ENCODE peak calls at places on chromosomes 6 and 20, in nine cellular contexts. One of them, this sample, is unnamed. For H3K9me3, the result is how much of the 10 kb centered on the place peaks cover.

GRCh38 chr6:35049885-35050284 is 91.3 kb downstream of the TCP11 start:
- DNase-seq in transverse colon: peak
- DNase-seq in Panc1: no peak
- DNase-seq in spleen: no peak
- DNase-seq in suprapubic skin: no peak
- DNase-seq in stomach: no peak
- DNase-seq in HCT116: no peak
- DNase-seq in K562: peak
- DNase-seq in sigmoid colon: peak
- DNase-seq in this sample: no peak

GRCh38 chr6:136719280-136720044 is 72.8 kb downstream of the MAP3K5 start:
- DNase-seq in suprapubic skin: no peak
- DNase-seq in K562: no peak
- DNase-seq in Panc1: no peak
- DNase-seq in transverse colon: no peak
- DNase-seq in spleen: no peak
- DNase-seq in stomach: no peak
- DNase-seq in HCT116: no peak
- DNase-seq in sigmoid colon: no peak
- DNase-seq in this sample: no peak

GRCh38 chr6:47967843-47968242 is 143.2 kb downstream of the PTCHD4 start:
- DNase-seq in K562: no peak
- DNase-seq in HCT116: no peak
- DNase-seq in sigmoid colon: no peak
- DNase-seq in spleen: no peak
- DNase-seq in suprapubic skin: no peak
- DNase-seq in transverse colon: no peak
- DNase-seq in Panc1: no peak
- DNase-seq in stomach: no peak
- DNase-seq in this sample: no peak

GRCh38 chr6:151805286-151805840 is 2.1 kb upstream of the ESR1 start:
- DNase-seq in spleen: no peak
- DNase-seq in Panc1: no peak
- DNase-seq in transverse colon: no peak
- DNase-seq in HCT116: no peak
- DNase-seq in K562: no peak
- DNase-seq in sigmoid colon: no peak
- DNase-seq in stomach: no peak
- DNase-seq in suprapubic skin: no peak
- DNase-seq in this sample: no peak

GRCh38 chr6:63521475-63522210 is 50.6 kb upstream of the LOC128125822 start:
- DNase-seq in Panc1: no peak
- DNase-seq in HCT116: no peak
- DNase-seq in stomach: no peak
- DNase-seq in suprapubic skin: no peak
- DNase-seq in sigmoid colon: no peak
- DNase-seq in spleen: no peak
- DNase-seq in transverse colon: no peak
- DNase-seq in K562: no peak
- DNase-seq in this sample: no peak

GRCh38 chr6:98203170-98203806 is 631.1 kb upstream of the POU3F2 start:
- DNase-seq in sigmoid colon: no peak
- DNase-seq in spleen: no peak
- DNase-seq in Panc1: no peak
- DNase-seq in transverse colon: no peak
- DNase-seq in stomach: no peak
- DNase-seq in HCT116: no peak
- DNase-seq in K562: no peak
- DNase-seq in suprapubic skin: no peak
- DNase-seq in this sample: no peak

GRCh38 chr6:96909826-96910225 is 12.1 kb upstream of the NDUFAF4 start:
- DNase-seq in sigmoid colon: no peak
- DNase-seq in K562: no peak
- DNase-seq in stomach: no peak
- DNase-seq in Panc1: no peak
- DNase-seq in transverse colon: peak
- DNase-seq in suprapubic skin: no peak
- DNase-seq in spleen: no peak
- DNase-seq in HCT116: no peak
- DNase-seq in this sample: no peak

GRCh38 chr6:167845856-167846255 is 19.1 kb downstream of the AFDN start:
- DNase-seq in suprapubic skin: no peak
- DNase-seq in transverse colon: no peak
- DNase-seq in Panc1: no peak
- DNase-seq in stomach: no peak
- DNase-seq in sigmoid colon: no peak
- DNase-seq in K562: no peak
- DNase-seq in spleen: no peak
- DNase-seq in HCT116: no peak
- DNase-seq in this sample: no peak

GRCh38 chr20:38139919-38140753 is 24.9 kb downstream of the TGM2 start:
- DNase-seq in HCT116: no peak
- DNase-seq in Panc1: no peak
- DNase-seq in suprapubic skin: no peak
- DNase-seq in transverse colon: peak
- DNase-seq in sigmoid colon: peak
- DNase-seq in stomach: no peak
- DNase-seq in K562: no peak
- DNase-seq in spleen: peak
- DNase-seq in this sample: no peak

GRCh38 chr6:50850860-50851259 is 32.2 kb downstream of the TFAP2B start:
- DNase-seq in Panc1: no peak
- DNase-seq in spleen: no peak
- DNase-seq in suprapubic skin: no peak
- DNase-seq in sigmoid colon: no peak
- DNase-seq in transverse colon: no peak
- DNase-seq in HCT116: no peak
- DNase-seq in K562: no peak
- DNase-seq in stomach: no peak
- DNase-seq in this sample: no peak

GRCh38 chr6:130434174-130434873 is 68.5 kb downstream of the TMEM200A start:
- DNase-seq in transverse colon: no peak
- DNase-seq in stomach: no peak
- DNase-seq in sigmoid colon: no peak
- DNase-seq in spleen: no peak
- DNase-seq in K562: no peak
- DNase-seq in HCT116: peak
- DNase-seq in suprapubic skin: no peak
- DNase-seq in Panc1: no peak
- DNase-seq in this sample: no peak

GRCh38 chr6:101663099-101663498 is 269.6 kb downstream of the GRIK2 start:
- DNase-seq in HCT116: no peak
- DNase-seq in Panc1: no peak
- DNase-seq in spleen: no peak
- DNase-seq in sigmoid colon: no peak
- DNase-seq in stomach: no peak
- DNase-seq in transverse colon: no peak
- DNase-seq in K562: no peak
- DNase-seq in suprapubic skin: no peak
- DNase-seq in this sample: no peak
- H3K9me3 ChIP-seq in HCT116: under half
- H3K9me3 ChIP-seq in Panc1: under half
- H3K9me3 ChIP-seq in spleen: under half
- H3K9me3 ChIP-seq in sigmoid colon: under half
- H3K9me3 ChIP-seq in stomach: under half
- H3K9me3 ChIP-seq in transverse colon: under half
- H3K9me3 ChIP-seq in K562: under half
- H3K9me3 ChIP-seq in suprapubic skin: under half
- H3K9me3 ChIP-seq in this sample: under half

GRCh38 chr6:42349753-42350573 is 101.8 kb downstream of the TRERF1 start:
- DNase-seq in sigmoid colon: no peak
- DNase-seq in suprapubic skin: peak
- DNase-seq in HCT116: no peak
- DNase-seq in stomach: no peak
- DNase-seq in Panc1: no peak
- DNase-seq in transverse colon: no peak
- DNase-seq in spleen: no peak
- DNase-seq in K562: no peak
- DNase-seq in this sample: no peak
- H3K27ac ChIP-seq in sigmoid colon: no peak
- H3K27ac ChIP-seq in suprapubic skin: no peak
- H3K27ac ChIP-seq in HCT116: no peak
- H3K27ac ChIP-seq in stomach: no peak
- H3K27ac ChIP-seq in Panc1: no peak
- H3K27ac ChIP-seq in transverse colon: no peak
- H3K27ac ChIP-seq in spleen: no peak
- H3K27ac ChIP-seq in K562: no peak
- H3K27ac ChIP-seq in this sample: no peak

DNA sequence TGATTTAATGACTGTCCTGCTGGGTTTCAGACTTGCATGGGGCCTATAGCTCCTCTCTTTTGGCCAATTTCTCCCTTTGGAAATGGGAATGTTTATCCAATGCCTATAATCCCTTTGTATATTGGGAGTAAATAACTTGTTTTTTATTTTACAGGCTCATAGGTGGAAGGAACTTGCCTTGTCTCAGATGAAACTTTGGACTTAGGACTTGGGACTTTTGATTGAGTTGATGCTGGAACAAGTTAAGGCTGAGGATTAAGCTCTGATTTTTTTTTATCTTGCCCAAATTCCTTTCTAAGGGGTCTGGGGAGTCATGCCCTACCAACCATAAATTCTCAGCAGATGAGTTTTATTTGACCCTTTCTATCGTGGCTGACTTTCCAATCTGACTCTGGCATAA is 23.5 kb downstream of the WDR27 start:
- DNase-seq in sigmoid colon: no peak
- DNase-seq in Panc1: no peak
- DNase-seq in HCT116: no peak
- DNase-seq in transverse colon: no peak
- DNase-seq in spleen: no peak
- DNase-seq in K562: no peak
- DNase-seq in suprapubic skin: no peak
- DNase-seq in stomach: no peak
- DNase-seq in this sample: no peak
- TF ChIP-seq POLR2AphosphoS5 in sigmoid colon: no peak
- TF ChIP-seq POLR2AphosphoS5 in Panc1: no peak
- TF ChIP-seq POLR2AphosphoS5 in HCT116: no peak
- TF ChIP-seq POLR2AphosphoS5 in transverse colon: no peak
- TF ChIP-seq POLR2AphosphoS5 in spleen: no peak
- TF ChIP-seq POLR2AphosphoS5 in K562: no peak
- TF ChIP-seq POLR2AphosphoS5 in suprapubic skin: no peak
- TF ChIP-seq POLR2AphosphoS5 in stomach: no peak
- TF ChIP-seq POLR2AphosphoS5 in this sample: no peak

DNA sequence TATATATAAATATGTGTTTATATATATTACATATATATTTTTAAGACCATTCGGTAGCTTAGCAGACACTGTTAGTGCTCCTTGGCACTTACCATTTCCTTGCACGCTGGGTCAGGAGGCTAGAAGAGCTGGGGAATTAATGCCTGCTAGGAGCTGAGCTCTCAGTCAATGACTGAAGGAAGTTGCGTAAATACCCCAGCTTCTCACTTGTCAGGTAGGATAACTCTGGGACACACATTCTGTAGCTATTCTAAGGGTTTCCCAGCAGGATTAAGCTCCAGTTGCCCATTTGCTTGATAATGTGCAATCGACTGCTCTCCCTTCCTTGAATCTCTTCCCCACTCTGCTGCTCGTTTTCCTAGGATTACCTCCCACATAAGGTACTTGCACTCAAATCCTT is 15.7 kb upstream of the DNAAF9 start:
- DNase-seq in HCT116: no peak
- DNase-seq in suprapubic skin: no peak
- DNase-seq in Panc1: no peak
- DNase-seq in transverse colon: no peak
- DNase-seq in spleen: no peak
- DNase-seq in sigmoid colon: no peak
- DNase-seq in stomach: no peak
- DNase-seq in K562: no peak
- DNase-seq in this sample: no peak
- H3K9me3 ChIP-seq in HCT116: under half
- H3K9me3 ChIP-seq in suprapubic skin: under half
- H3K9me3 ChIP-seq in Panc1: under half
- H3K9me3 ChIP-seq in transverse colon: under half
- H3K9me3 ChIP-seq in spleen: under half
- H3K9me3 ChIP-seq in sigmoid colon: under half
- H3K9me3 ChIP-seq in stomach: under half
- H3K9me3 ChIP-seq in K562: under half
- H3K9me3 ChIP-seq in this sample: under half

GRCh38 chr6:109672204-109672603 is 18.8 kb downstream of the AK9 start:
- DNase-seq in transverse colon: no peak
- DNase-seq in Panc1: no peak
- DNase-seq in suprapubic skin: no peak
- DNase-seq in stomach: no peak
- DNase-seq in sigmoid colon: no peak
- DNase-seq in K562: no peak
- DNase-seq in HCT116: no peak
- DNase-seq in spleen: no peak
- DNase-seq in this sample: no peak
- H3K27ac ChIP-seq in transverse colon: no peak
- H3K27ac ChIP-seq in Panc1: no peak
- H3K27ac ChIP-seq in suprapubic skin: no peak
- H3K27ac ChIP-seq in stomach: no peak
- H3K27ac ChIP-seq in sigmoid colon: no peak
- H3K27ac ChIP-seq in K562: no peak
- H3K27ac ChIP-seq in HCT116: no peak
- H3K27ac ChIP-seq in spleen: no peak
- H3K27ac ChIP-seq in this sample: no peak

DNA sequence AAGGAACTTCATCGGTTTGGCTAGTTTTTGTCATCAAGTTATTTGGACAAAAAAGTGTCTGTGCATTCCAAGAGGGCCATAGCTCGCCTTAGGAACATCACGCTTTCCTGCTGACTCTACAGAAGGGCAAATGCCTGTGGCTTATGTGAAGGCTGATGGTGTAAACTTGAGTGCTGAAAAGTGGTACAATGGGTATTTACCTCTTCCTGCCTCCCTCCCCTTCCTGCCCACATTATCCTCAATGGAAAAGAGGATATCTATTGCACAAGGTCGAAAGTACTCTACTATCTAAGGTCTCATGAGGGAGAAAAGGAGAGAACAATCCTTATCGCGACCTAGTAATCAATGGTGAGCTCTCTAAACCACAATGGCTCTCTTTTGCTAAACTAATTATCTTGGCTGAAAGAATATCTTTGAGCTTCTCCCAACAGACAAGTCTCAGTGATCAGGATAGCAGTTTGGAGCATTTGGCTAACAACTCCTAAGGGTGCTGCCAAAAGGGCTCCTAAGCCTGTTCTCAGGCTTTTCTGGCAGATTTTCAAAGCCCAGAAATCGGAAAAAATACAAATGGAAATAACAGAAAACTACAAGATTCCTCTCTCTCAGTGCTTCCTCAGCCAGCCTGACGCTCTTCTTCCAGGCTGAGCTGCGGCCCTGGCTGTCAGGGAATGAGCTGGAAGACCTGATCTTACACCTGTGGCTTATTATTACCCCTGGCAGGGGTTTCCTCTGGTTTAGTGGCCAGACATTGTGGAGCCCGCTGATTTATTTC is 42.6 kb upstream of the ENPP1 start:
- DNase-seq in spleen: no peak
- DNase-seq in Panc1: no peak
- DNase-seq in sigmoid colon: no peak
- DNase-seq in K562: no peak
- DNase-seq in stomach: no peak
- DNase-seq in suprapubic skin: no peak
- DNase-seq in HCT116: no peak
- DNase-seq in transverse colon: no peak
- DNase-seq in this sample: no peak
- TF ChIP-seq POLR2AphosphoS5 in spleen: no peak
- TF ChIP-seq POLR2AphosphoS5 in Panc1: no peak
- TF ChIP-seq POLR2AphosphoS5 in sigmoid colon: no peak
- TF ChIP-seq POLR2AphosphoS5 in K562: no peak
- TF ChIP-seq POLR2AphosphoS5 in stomach: no peak
- TF ChIP-seq POLR2AphosphoS5 in suprapubic skin: no peak
- TF ChIP-seq POLR2AphosphoS5 in HCT116: no peak
- TF ChIP-seq POLR2AphosphoS5 in transverse colon: no peak
- TF ChIP-seq POLR2AphosphoS5 in this sample: no peak

GRCh38 chr6:10882654-10883053 is 813 bp upstream of the GCM2 start:
- DNase-seq in spleen: no peak
- DNase-seq in suprapubic skin: no peak
- DNase-seq in sigmoid colon: no peak
- DNase-seq in Panc1: no peak
- DNase-seq in transverse colon: no peak
- DNase-seq in HCT116: no peak
- DNase-seq in K562: no peak
- DNase-seq in stomach: no peak
- DNase-seq in this sample: no peak
- H3K9me3 ChIP-seq in spleen: under half
- H3K9me3 ChIP-seq in suprapubic skin: under half
- H3K9me3 ChIP-seq in sigmoid colon: under half
- H3K9me3 ChIP-seq in Panc1: under half
- H3K9me3 ChIP-seq in transverse colon: under half
- H3K9me3 ChIP-seq in HCT116: under half
- H3K9me3 ChIP-seq in K562: under half
- H3K9me3 ChIP-seq in stomach: under half
- H3K9me3 ChIP-seq in this sample: under half